ENCODE peak calls at places on chromosomes 7 and 10, in eight cellular contexts. T, R, D, C, W, G, J and P are unnamed samples.

GRCh38 chr7:23020742-23021401 is 6.9 kb upstream of the HYCC1 start:
- DNase-seq in W (peak), T (peak), D (peak), J (peak), C (no peak), R (no peak), G (no peak), P (no peak)

GRCh38 chr10:122348512-122348911 is 26.0 kb upstream of the PLEKHA1 start:
- DNase-seq in D (no peak), J (no peak), R (no peak), W (no peak), T (no peak), C (no peak), G (no peak), P (no peak)

GRCh38 chr7:90596745-90597526 is 815 bp downstream of the CDK14 start:
- DNase-seq in D (no peak), W (no peak), G (no peak), R (no peak), T (peak), C (no peak), J (no peak), P (no peak)

GRCh38 chr10:44995581-44995913 is 5.2 kb upstream of the ZNF22 start:
- DNase-seq in R (no peak), W (no peak), T (no peak), D (no peak), C (no peak), G (no peak), J (no peak), P (no peak)

GRCh38 chr7:68726386-68726785 is 871.9 kb upstream of the AUTS2 start:
- DNase-seq in D (no peak), C (no peak), T (no peak), R (no peak), W (no peak), G (no peak), J (no peak), P (no peak)

GRCh38 chr7:2921748-2922147 is 77.6 kb upstream of the GNA12 start:
- DNase-seq in R (peak), T (no peak), W (no peak), G (no peak), D (no peak), C (no peak), J (no peak), P (no peak)

GRCh38 chr10:13062813-13063212 is 37.1 kb upstream of the OPTN start:
- DNase-seq in G (no peak), C (no peak), J (no peak), R (no peak), D (no peak), W (no peak), T (no peak), P (no peak)

GRCh38 chr7:17709127-17709526 is 231.2 kb downstream of the SNX13 start:
- DNase-seq in C (no peak), G (no peak), W (no peak), J (no peak), T (no peak), R (no peak), D (no peak), P (no peak)

GRCh38 chr7:128082431-128082830 is 51.2 kb upstream of the LRRC4 start:
- DNase-seq in W (no peak), R (no peak), C (no peak), J (no peak), G (no peak), D (no peak), T (no peak), P (no peak)

GRCh38 chr10:115710136-115710535 is 562.9 kb downstream of the GFRA1 start:
- DNase-seq in C (no peak), D (no peak), T (no peak), G (no peak), R (no peak), J (no peak), W (no peak), P (no peak)

GRCh38 chr7:136183981-136184380 is 206.8 kb upstream of the MTPN start:
- DNase-seq in D (no peak), T (no peak), R (no peak), W (no peak), G (no peak), C (no peak), J (no peak), P (no peak)

GRCh38 chr7:143960813-143961610 is 6.4 kb downstream of the OR2F1 start:
- DNase-seq in D (no peak), R (no peak), W (no peak), J (no peak), C (no peak), T (no peak), G (no peak), P (no peak)

GRCh38 chr10:11823122-11823988 is at the start of gene PROSER2:
- DNase-seq in R (peak), W (peak), C (no peak), D (no peak), J (peak), G (peak), T (peak), P (no peak)

DNA sequence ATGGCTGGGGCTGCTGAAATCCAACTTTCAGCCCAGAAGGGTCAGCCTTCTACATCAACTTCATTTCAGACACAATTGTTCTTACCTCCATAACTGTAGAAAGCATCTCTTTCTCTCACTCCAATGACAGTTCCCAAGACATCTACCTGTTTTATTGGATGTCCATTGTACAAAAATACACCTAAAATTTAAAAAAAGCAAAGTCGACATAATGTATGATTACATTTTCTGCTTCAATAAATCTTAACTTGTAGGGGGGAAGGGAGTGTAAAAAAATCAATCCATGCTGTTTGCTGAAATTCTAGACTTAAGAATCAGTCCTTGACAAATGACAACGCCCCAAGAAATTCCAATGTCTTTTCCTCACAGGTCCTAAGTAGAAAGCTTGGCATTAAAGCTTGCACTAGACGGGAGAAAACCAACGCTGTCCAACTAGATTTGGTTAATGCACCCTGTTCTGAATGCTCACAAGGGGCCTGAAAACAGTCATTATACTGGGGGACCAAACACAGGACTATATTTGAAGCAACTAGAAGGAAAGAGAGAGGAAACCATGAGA is 7.5 kb downstream of the STN1 start:
- DNase-seq in T (no peak), D (no peak), C (no peak), R (no peak), W (no peak), G (no peak), J (no peak), P (no peak)
- H3K27ac ChIP-seq in T (peak), D (no peak), C (no peak), R (no peak), W (peak), G (peak), J (peak), P (no peak)

GRCh38 chr10:104447899-104448298 is 94.3 kb downstream of the CFAP58 start:
- DNase-seq in D (no peak), R (no peak), J (no peak), W (no peak), T (no peak), G (no peak), C (no peak), P (no peak)
- H3K27ac ChIP-seq in D (no peak), R (no peak), J (no peak), W (no peak), T (peak), G (no peak), C (no peak), P (no peak)

GRCh38 chr10:87579563-87579962 is 74.9 kb downstream of the MINPP1 start:
- DNase-seq in D (no peak), C (no peak), T (no peak), G (no peak), R (no peak), J (no peak), W (no peak), P (no peak)
- H3K27ac ChIP-seq in D (no peak), C (no peak), T (no peak), G (no peak), R (no peak), J (no peak), W (no peak), P (no peak)

GRCh38 chr10:16437540-16437894 is 707 bp downstream of the PTER start:
- DNase-seq in W (no peak), R (no peak), J (no peak), T (no peak), C (no peak), G (no peak), D (no peak), P (no peak)
- H3K27ac ChIP-seq in W (peak), R (no peak), J (no peak), T (peak), C (peak), G (peak), D (no peak), P (no peak)

GRCh38 chr10:3850999-3851937 is 66.3 kb upstream of the KLF6 start:
- DNase-seq in W (no peak), D (peak), C (no peak), J (no peak), G (no peak), R (no peak), T (peak), P (no peak)

GRCh38 chr10:3848768-3849643 is 64.0 kb upstream of the KLF6 start:
- DNase-seq in D (no peak), R (no peak), J (no peak), C (no peak), T (peak), G (no peak), W (no peak), P (no peak)

GRCh38 chr10:3852147-3852904 is 67.3 kb upstream of the KLF6 start:
- DNase-seq in W (peak), C (peak), R (no peak), D (peak), T (peak), J (peak), G (peak), P (no peak)

GRCh38 chr10:3844626-3845025 is 59.6 kb upstream of the KLF6 start:
- DNase-seq in D (no peak), W (no peak), C (no peak), R (no peak), T (no peak), G (no peak), J (no peak), P (no peak)

GRCh38 chr10:3848005-3848767 is 63.2 kb upstream of the KLF6 start:
- DNase-seq in R (no peak), T (no peak), W (no peak), G (no peak), D (no peak), J (no peak), C (no peak), P (no peak)
- H3K27ac ChIP-seq in R (no peak), T (no peak), W (no peak), G (no peak), D (no peak), J (no peak), C (no peak), P (no peak)

GRCh38 chr10:110979611-110980010 is 60.2 kb downstream of the SHOC2 start:
- DNase-seq in T (no peak), J (no peak), R (no peak), D (no peak), G (no peak), W (no peak), C (no peak), P (no peak)
- H3K27ac ChIP-seq in T (no peak), J (no peak), R (no peak), D (no peak), G (no peak), W (no peak), C (no peak), P (no peak)